ENCODE peak calls at places on chromosome 5, in five cellular contexts. One of them, this sample, is unnamed.

GRCh38 chr5:54643679-54644078 is 126.1 kb downstream of the SNX18 start:
- DNase-seq in nephron progenitor cell: no peak
- DNase-seq in left cardiac atrium: no peak
- DNase-seq in CD8-positive, alpha-beta T cell: no peak
- DNase-seq in activated effector memory CD4-positive, alpha-beta T cell treated with Interleukin-2 at 50 U/mL for 16 hours: no peak
- DNase-seq in this sample: peak; percentile 88

GRCh38 chr5:56476487-56476856 is 243.3 kb upstream of the ANKRD55 start:
- DNase-seq in nephron progenitor cell: no peak
- DNase-seq in left cardiac atrium: no peak
- DNase-seq in CD8-positive, alpha-beta T cell: no peak
- DNase-seq in activated effector memory CD4-positive, alpha-beta T cell treated with Interleukin-2 at 50 U/mL for 16 hours: no peak
- DNase-seq in this sample: no peak

GRCh38 chr5:157271740-157272271 is 5.9 kb downstream of the CYFIP2 start:
- DNase-seq in nephron progenitor cell: no peak
- DNase-seq in left cardiac atrium: no peak
- DNase-seq in CD8-positive, alpha-beta T cell: peak; percentile 97
- DNase-seq in activated effector memory CD4-positive, alpha-beta T cell treated with Interleukin-2 at 50 U/mL for 16 hours: peak; percentile 78
- DNase-seq in this sample: no peak

GRCh38 chr5:22852807-22853670 is at the start of gene CDH12:
- DNase-seq in nephron progenitor cell: peak; percentile 67
- DNase-seq in left cardiac atrium: no peak
- DNase-seq in CD8-positive, alpha-beta T cell: no peak
- DNase-seq in activated effector memory CD4-positive, alpha-beta T cell treated with Interleukin-2 at 50 U/mL for 16 hours: no peak
- DNase-seq in this sample: no peak

GRCh38 chr5:164002214-164002613 is 496.8 kb downstream of the MAT2B start:
- DNase-seq in nephron progenitor cell: no peak
- DNase-seq in left cardiac atrium: no peak
- DNase-seq in CD8-positive, alpha-beta T cell: no peak
- DNase-seq in activated effector memory CD4-positive, alpha-beta T cell treated with Interleukin-2 at 50 U/mL for 16 hours: no peak
- DNase-seq in this sample: no peak

GRCh38 chr5:137566780-137567179 is 67.7 kb upstream of the SPOCK1 start:
- DNase-seq in nephron progenitor cell: no peak
- DNase-seq in left cardiac atrium: no peak
- DNase-seq in CD8-positive, alpha-beta T cell: no peak
- DNase-seq in activated effector memory CD4-positive, alpha-beta T cell treated with Interleukin-2 at 50 U/mL for 16 hours: no peak
- DNase-seq in this sample: peak; percentile 39

GRCh38 chr5:177370488-177371119 is 12.9 kb downstream of the RGS14 start:
- DNase-seq in nephron progenitor cell: peak; percentile 94
- DNase-seq in left cardiac atrium: peak; percentile 87
- DNase-seq in CD8-positive, alpha-beta T cell: peak; percentile 62
- DNase-seq in activated effector memory CD4-positive, alpha-beta T cell treated with Interleukin-2 at 50 U/mL for 16 hours: peak; percentile 29
- DNase-seq in this sample: peak; percentile 95

GRCh38 chr5:6333182-6333905 is 45.0 kb downstream of the MED10 start:
- DNase-seq in nephron progenitor cell: no peak
- DNase-seq in left cardiac atrium: no peak
- DNase-seq in CD8-positive, alpha-beta T cell: no peak
- DNase-seq in activated effector memory CD4-positive, alpha-beta T cell treated with Interleukin-2 at 50 U/mL for 16 hours: no peak
- DNase-seq in this sample: no peak

GRCh38 chr5:154714271-154714986 is 40.7 kb upstream of the LARP1 start:
- DNase-seq in nephron progenitor cell: no peak
- DNase-seq in left cardiac atrium: no peak
- DNase-seq in CD8-positive, alpha-beta T cell: no peak
- DNase-seq in activated effector memory CD4-positive, alpha-beta T cell treated with Interleukin-2 at 50 U/mL for 16 hours: no peak
- DNase-seq in this sample: no peak

GRCh38 chr5:38598296-38598993 is 42.0 kb upstream of the LIFR start:
- DNase-seq in nephron progenitor cell: no peak
- DNase-seq in left cardiac atrium: no peak
- DNase-seq in CD8-positive, alpha-beta T cell: no peak
- DNase-seq in activated effector memory CD4-positive, alpha-beta T cell treated with Interleukin-2 at 50 U/mL for 16 hours: no peak
- DNase-seq in this sample: no peak

GRCh38 chr5:76482961-76483360 is 79.9 kb downstream of the IQGAP2 start:
- DNase-seq in nephron progenitor cell: no peak
- DNase-seq in left cardiac atrium: no peak
- DNase-seq in CD8-positive, alpha-beta T cell: no peak
- DNase-seq in activated effector memory CD4-positive, alpha-beta T cell treated with Interleukin-2 at 50 U/mL for 16 hours: no peak
- DNase-seq in this sample: no peak

GRCh38 chr5:41532485-41532884 is 22.1 kb upstream of the PLCXD3 start:
- DNase-seq in nephron progenitor cell: no peak
- DNase-seq in left cardiac atrium: no peak
- DNase-seq in CD8-positive, alpha-beta T cell: no peak
- DNase-seq in activated effector memory CD4-positive, alpha-beta T cell treated with Interleukin-2 at 50 U/mL for 16 hours: no peak
- DNase-seq in this sample: no peak

GRCh38 chr5:149618581-149619248 is 37.4 kb downstream of the ARHGEF37 start:
- DNase-seq in nephron progenitor cell: peak; percentile 52
- DNase-seq in left cardiac atrium: no peak
- DNase-seq in CD8-positive, alpha-beta T cell: no peak
- DNase-seq in activated effector memory CD4-positive, alpha-beta T cell treated with Interleukin-2 at 50 U/mL for 16 hours: no peak
- DNase-seq in this sample: peak; percentile 59

GRCh38 chr5:125274938-125275759 is 528.7 kb upstream of the ZNF608 start:
- DNase-seq in nephron progenitor cell: no peak
- DNase-seq in left cardiac atrium: no peak
- DNase-seq in CD8-positive, alpha-beta T cell: no peak
- DNase-seq in activated effector memory CD4-positive, alpha-beta T cell treated with Interleukin-2 at 50 U/mL for 16 hours: no peak
- DNase-seq in this sample: no peak

GRCh38 chr5:92328584-92329259 is 945.6 kb upstream of the ARRDC3 start:
- DNase-seq in nephron progenitor cell: no peak
- DNase-seq in left cardiac atrium: peak; percentile 39
- DNase-seq in CD8-positive, alpha-beta T cell: no peak
- DNase-seq in activated effector memory CD4-positive, alpha-beta T cell treated with Interleukin-2 at 50 U/mL for 16 hours: no peak
- DNase-seq in this sample: no peak

GRCh38 chr5:181024245-181025029 is 15.6 kb upstream of the BTNL9 start:
- DNase-seq in nephron progenitor cell: no peak
- DNase-seq in left cardiac atrium: no peak
- DNase-seq in CD8-positive, alpha-beta T cell: no peak
- DNase-seq in activated effector memory CD4-positive, alpha-beta T cell treated with Interleukin-2 at 50 U/mL for 16 hours: no peak
- DNase-seq in this sample: no peak

GRCh38 chr5:8827701-8828100 is 718.2 kb downstream of the SEMA5A start:
- DNase-seq in nephron progenitor cell: no peak
- DNase-seq in left cardiac atrium: no peak
- DNase-seq in CD8-positive, alpha-beta T cell: no peak
- DNase-seq in activated effector memory CD4-positive, alpha-beta T cell treated with Interleukin-2 at 50 U/mL for 16 hours: no peak
- DNase-seq in this sample: no peak

GRCh38 chr5:18551716-18552115 is 917.5 kb downstream of the TAF11L14 start:
- DNase-seq in nephron progenitor cell: no peak
- DNase-seq in left cardiac atrium: no peak
- DNase-seq in CD8-positive, alpha-beta T cell: no peak
- DNase-seq in activated effector memory CD4-positive, alpha-beta T cell treated with Interleukin-2 at 50 U/mL for 16 hours: no peak
- DNase-seq in this sample: no peak

GRCh38 chr5:138696501-138696900 is 56.7 kb upstream of the CTNNA1 start:
- DNase-seq in nephron progenitor cell: no peak
- DNase-seq in left cardiac atrium: peak; percentile 34
- DNase-seq in CD8-positive, alpha-beta T cell: no peak
- DNase-seq in activated effector memory CD4-positive, alpha-beta T cell treated with Interleukin-2 at 50 U/mL for 16 hours: no peak
- DNase-seq in this sample: peak; percentile 82

GRCh38 chr5:90224342-90224741 is 185.2 kb downstream of the CETN3 start:
- DNase-seq in nephron progenitor cell: no peak
- DNase-seq in left cardiac atrium: no peak
- DNase-seq in CD8-positive, alpha-beta T cell: no peak
- DNase-seq in activated effector memory CD4-positive, alpha-beta T cell treated with Interleukin-2 at 50 U/mL for 16 hours: no peak
- DNase-seq in this sample: no peak

GRCh38 chr5:73122875-73123810 is 2.8 kb downstream of the TMEM171 start:
- DNase-seq in nephron progenitor cell: no peak
- DNase-seq in left cardiac atrium: no peak
- DNase-seq in CD8-positive, alpha-beta T cell: no peak
- DNase-seq in activated effector memory CD4-positive, alpha-beta T cell treated with Interleukin-2 at 50 U/mL for 16 hours: no peak
- DNase-seq in this sample: no peak

GRCh38 chr5:149951138-149951749 is 6.7 kb upstream of the PDE6A start:
- DNase-seq in nephron progenitor cell: no peak
- DNase-seq in left cardiac atrium: no peak
- DNase-seq in CD8-positive, alpha-beta T cell: no peak
- DNase-seq in activated effector memory CD4-positive, alpha-beta T cell treated with Interleukin-2 at 50 U/mL for 16 hours: no peak
- DNase-seq in this sample: no peak

GRCh38 chr5:171315386-171315891 is 6.4 kb downstream of the TLX3 start:
- DNase-seq in nephron progenitor cell: peak; percentile 35
- DNase-seq in left cardiac atrium: no peak
- DNase-seq in CD8-positive, alpha-beta T cell: no peak
- DNase-seq in activated effector memory CD4-positive, alpha-beta T cell treated with Interleukin-2 at 50 U/mL for 16 hours: no peak
- DNase-seq in this sample: no peak

GRCh38 chr5:142872795-142873194 is 102.6 kb downstream of the ARHGAP26 start:
- DNase-seq in nephron progenitor cell: no peak
- DNase-seq in left cardiac atrium: no peak
- DNase-seq in CD8-positive, alpha-beta T cell: no peak
- DNase-seq in activated effector memory CD4-positive, alpha-beta T cell treated with Interleukin-2 at 50 U/mL for 16 hours: no peak
- DNase-seq in this sample: peak; percentile 42

GRCh38 chr5:133742370-133743036 is 130.2 kb upstream of the FSTL4 start:
- DNase-seq in nephron progenitor cell: peak; percentile 12
- DNase-seq in left cardiac atrium: no peak
- DNase-seq in CD8-positive, alpha-beta T cell: no peak
- DNase-seq in activated effector memory CD4-positive, alpha-beta T cell treated with Interleukin-2 at 50 U/mL for 16 hours: no peak
- DNase-seq in this sample: no peak

GRCh38 chr5:36607114-36607561 is 732 bp downstream of the SLC1A3 start:
- DNase-seq in nephron progenitor cell: peak; percentile 44
- DNase-seq in left cardiac atrium: peak; percentile 39
- DNase-seq in CD8-positive, alpha-beta T cell: no peak
- DNase-seq in activated effector memory CD4-positive, alpha-beta T cell treated with Interleukin-2 at 50 U/mL for 16 hours: no peak
- DNase-seq in this sample: peak; percentile 62

GRCh38 chr5:7789567-7789966 is 61.4 kb downstream of the CFAP90 start:
- DNase-seq in nephron progenitor cell: no peak
- DNase-seq in left cardiac atrium: no peak
- DNase-seq in CD8-positive, alpha-beta T cell: no peak
- DNase-seq in activated effector memory CD4-positive, alpha-beta T cell treated with Interleukin-2 at 50 U/mL for 16 hours: no peak
- DNase-seq in this sample: no peak

GRCh38 chr5:141876628-141877477 is 1.4 kb downstream of the PCDH1 start:
- DNase-seq in nephron progenitor cell: peak; percentile 30
- DNase-seq in left cardiac atrium: no peak
- DNase-seq in CD8-positive, alpha-beta T cell: no peak
- DNase-seq in activated effector memory CD4-positive, alpha-beta T cell treated with Interleukin-2 at 50 U/mL for 16 hours: no peak
- DNase-seq in this sample: no peak

GRCh38 chr5:101425345-101425744 is 522.3 kb upstream of the ST8SIA4 start:
- DNase-seq in nephron progenitor cell: no peak
- DNase-seq in left cardiac atrium: no peak
- DNase-seq in CD8-positive, alpha-beta T cell: no peak
- DNase-seq in activated effector memory CD4-positive, alpha-beta T cell treated with Interleukin-2 at 50 U/mL for 16 hours: no peak
- DNase-seq in this sample: no peak

GRCh38 chr5:38692346-38692745 is 135.9 kb upstream of the LIFR start:
- DNase-seq in nephron progenitor cell: no peak
- DNase-seq in left cardiac atrium: no peak
- DNase-seq in CD8-positive, alpha-beta T cell: no peak
- DNase-seq in activated effector memory CD4-positive, alpha-beta T cell treated with Interleukin-2 at 50 U/mL for 16 hours: no peak
- DNase-seq in this sample: peak; percentile 87

GRCh38 chr5:10611290-10611689 is 47.4 kb downstream of the ANKRD33B start:
- DNase-seq in nephron progenitor cell: no peak
- DNase-seq in left cardiac atrium: no peak
- DNase-seq in CD8-positive, alpha-beta T cell: no peak
- DNase-seq in activated effector memory CD4-positive, alpha-beta T cell treated with Interleukin-2 at 50 U/mL for 16 hours: no peak
- DNase-seq in this sample: no peak

GRCh38 chr5:169150108-169150507 is 150.8 kb downstream of the SLIT3 start:
- DNase-seq in nephron progenitor cell: no peak
- DNase-seq in left cardiac atrium: no peak
- DNase-seq in CD8-positive, alpha-beta T cell: no peak
- DNase-seq in activated effector memory CD4-positive, alpha-beta T cell treated with Interleukin-2 at 50 U/mL for 16 hours: no peak
- DNase-seq in this sample: no peak

GRCh38 chr5:41925555-41925946 is 470 bp downstream of the FBXO4 start:
- DNase-seq in nephron progenitor cell: no peak
- DNase-seq in left cardiac atrium: peak; percentile 61
- DNase-seq in CD8-positive, alpha-beta T cell: no peak
- DNase-seq in activated effector memory CD4-positive, alpha-beta T cell treated with Interleukin-2 at 50 U/mL for 16 hours: peak; percentile 16
- DNase-seq in this sample: no peak

GRCh38 chr5:83924891-83925290 is 204.2 kb upstream of the HAPLN1 start:
- DNase-seq in nephron progenitor cell: no peak
- DNase-seq in left cardiac atrium: no peak
- DNase-seq in CD8-positive, alpha-beta T cell: no peak
- DNase-seq in activated effector memory CD4-positive, alpha-beta T cell treated with Interleukin-2 at 50 U/mL for 16 hours: no peak
- DNase-seq in this sample: no peak

GRCh38 chr5:175047048-175047447 is 322.7 kb downstream of the MSX2 start:
- DNase-seq in nephron progenitor cell: no peak
- DNase-seq in left cardiac atrium: no peak
- DNase-seq in CD8-positive, alpha-beta T cell: no peak
- DNase-seq in activated effector memory CD4-positive, alpha-beta T cell treated with Interleukin-2 at 50 U/mL for 16 hours: no peak
- DNase-seq in this sample: no peak

GRCh38 chr5:58836351-58836750 is 253.5 kb downstream of the RAB3C start:
- DNase-seq in nephron progenitor cell: no peak
- DNase-seq in left cardiac atrium: no peak
- DNase-seq in CD8-positive, alpha-beta T cell: no peak
- DNase-seq in activated effector memory CD4-positive, alpha-beta T cell treated with Interleukin-2 at 50 U/mL for 16 hours: no peak
- DNase-seq in this sample: no peak

GRCh38 chr5:180519098-180519497 is 24.9 kb downstream of the CNOT6 start:
- DNase-seq in nephron progenitor cell: no peak
- DNase-seq in left cardiac atrium: no peak
- DNase-seq in CD8-positive, alpha-beta T cell: no peak
- DNase-seq in activated effector memory CD4-positive, alpha-beta T cell treated with Interleukin-2 at 50 U/mL for 16 hours: no peak
- DNase-seq in this sample: peak; percentile 84

This sample was measured in cardiac muscle cell.